ENCODE peak calls at places on chromosomes 5 and 9, in six cellular contexts. One of them, this sample, is unnamed.

GRCh38 chr5:14968796-14969195 is 97.2 kb upstream of the ANKH start:
- DNase-seq in activated naive CD8-positive, alpha-beta T cell treated with anti-CD3 and anti-CD28 coated beads, Interleukin-2, amount 10 ng/mL, durations not matched to agents 7 days and 5 days: no peak
- DNase-seq in endothelial cell: no peak
- DNase-seq in cardiac muscle cell: no peak
- DNase-seq in foreskin fibroblast: no peak
- DNase-seq in NT2/D1: no peak
- DNase-seq in this sample: no peak

GRCh38 chr5:142095651-142096330 is 12.8 kb upstream of the NDFIP1 start:
- DNase-seq in activated naive CD8-positive, alpha-beta T cell treated with anti-CD3 and anti-CD28 coated beads, Interleukin-2, amount 10 ng/mL, durations not matched to agents 7 days and 5 days: peak; percentile 55
- DNase-seq in endothelial cell: no peak
- DNase-seq in cardiac muscle cell: no peak
- DNase-seq in foreskin fibroblast: no peak
- DNase-seq in NT2/D1: no peak
- DNase-seq in this sample: no peak

GRCh38 chr5:141355641-141356040 is 820 bp downstream of the PCDHGA4 start:
- DNase-seq in activated naive CD8-positive, alpha-beta T cell treated with anti-CD3 and anti-CD28 coated beads, Interleukin-2, amount 10 ng/mL, durations not matched to agents 7 days and 5 days: no peak
- DNase-seq in endothelial cell: no peak
- DNase-seq in cardiac muscle cell: no peak
- DNase-seq in foreskin fibroblast: no peak
- DNase-seq in NT2/D1: no peak
- DNase-seq in this sample: no peak

GRCh38 chr5:104431946-104432345 is 869.4 kb upstream of the NUDT12 start:
- DNase-seq in activated naive CD8-positive, alpha-beta T cell treated with anti-CD3 and anti-CD28 coated beads, Interleukin-2, amount 10 ng/mL, durations not matched to agents 7 days and 5 days: no peak
- DNase-seq in endothelial cell: no peak
- DNase-seq in cardiac muscle cell: no peak
- DNase-seq in foreskin fibroblast: no peak
- DNase-seq in NT2/D1: no peak
- DNase-seq in this sample: no peak

GRCh38 chr5:125179617-125180016 is 433.2 kb upstream of the ZNF608 start:
- DNase-seq in activated naive CD8-positive, alpha-beta T cell treated with anti-CD3 and anti-CD28 coated beads, Interleukin-2, amount 10 ng/mL, durations not matched to agents 7 days and 5 days: no peak
- DNase-seq in endothelial cell: no peak
- DNase-seq in cardiac muscle cell: no peak
- DNase-seq in foreskin fibroblast: no peak
- DNase-seq in NT2/D1: no peak
- DNase-seq in this sample: no peak

GRCh38 chr5:58259685-58260152 is 200.2 kb downstream of the PLK2 start:
- DNase-seq in activated naive CD8-positive, alpha-beta T cell treated with anti-CD3 and anti-CD28 coated beads, Interleukin-2, amount 10 ng/mL, durations not matched to agents 7 days and 5 days: no peak
- DNase-seq in endothelial cell: no peak
- DNase-seq in cardiac muscle cell: peak; percentile 64
- DNase-seq in foreskin fibroblast: peak; percentile 71
- DNase-seq in NT2/D1: peak; percentile 16
- DNase-seq in this sample: no peak

GRCh38 chr9:129396365-129396708 is 218.3 kb upstream of the IER5L start:
- DNase-seq in activated naive CD8-positive, alpha-beta T cell treated with anti-CD3 and anti-CD28 coated beads, Interleukin-2, amount 10 ng/mL, durations not matched to agents 7 days and 5 days: no peak
- DNase-seq in endothelial cell: no peak
- DNase-seq in cardiac muscle cell: no peak
- DNase-seq in foreskin fibroblast: no peak
- DNase-seq in NT2/D1: no peak
- DNase-seq in this sample: no peak

GRCh38 chr5:157431544-157432200 is 28.3 kb upstream of the NIPAL4 start:
- DNase-seq in activated naive CD8-positive, alpha-beta T cell treated with anti-CD3 and anti-CD28 coated beads, Interleukin-2, amount 10 ng/mL, durations not matched to agents 7 days and 5 days: no peak
- DNase-seq in endothelial cell: no peak
- DNase-seq in cardiac muscle cell: peak; percentile 73
- DNase-seq in foreskin fibroblast: peak; percentile 45
- DNase-seq in NT2/D1: peak; percentile 13
- DNase-seq in this sample: peak; percentile 63

GRCh38 chr5:35284364-35284763 is 54.1 kb upstream of the PRLR start:
- DNase-seq in activated naive CD8-positive, alpha-beta T cell treated with anti-CD3 and anti-CD28 coated beads, Interleukin-2, amount 10 ng/mL, durations not matched to agents 7 days and 5 days: no peak
- DNase-seq in endothelial cell: no peak
- DNase-seq in cardiac muscle cell: no peak
- DNase-seq in foreskin fibroblast: no peak
- DNase-seq in NT2/D1: no peak
- DNase-seq in this sample: no peak

GRCh38 chr9:18185196-18185595 is 288.8 kb upstream of the ADAMTSL1 start:
- DNase-seq in activated naive CD8-positive, alpha-beta T cell treated with anti-CD3 and anti-CD28 coated beads, Interleukin-2, amount 10 ng/mL, durations not matched to agents 7 days and 5 days: no peak
- DNase-seq in endothelial cell: no peak
- DNase-seq in cardiac muscle cell: no peak
- DNase-seq in foreskin fibroblast: no peak
- DNase-seq in NT2/D1: peak; percentile 36
- DNase-seq in this sample: no peak

GRCh38 chr5:9251379-9251980 is 294.4 kb downstream of the SEMA5A start:
- DNase-seq in activated naive CD8-positive, alpha-beta T cell treated with anti-CD3 and anti-CD28 coated beads, Interleukin-2, amount 10 ng/mL, durations not matched to agents 7 days and 5 days: no peak
- DNase-seq in endothelial cell: no peak
- DNase-seq in cardiac muscle cell: peak; percentile 7
- DNase-seq in foreskin fibroblast: no peak
- DNase-seq in NT2/D1: no peak
- DNase-seq in this sample: no peak

GRCh38 chr5:135426102-135427082 is 20.8 kb downstream of the DCANP1 start:
- DNase-seq in activated naive CD8-positive, alpha-beta T cell treated with anti-CD3 and anti-CD28 coated beads, Interleukin-2, amount 10 ng/mL, durations not matched to agents 7 days and 5 days: no peak
- DNase-seq in endothelial cell: peak; percentile 44
- DNase-seq in cardiac muscle cell: peak; percentile 65
- DNase-seq in foreskin fibroblast: no peak
- DNase-seq in NT2/D1: peak; percentile 28
- DNase-seq in this sample: peak; percentile 62

GRCh38 chr9:92607088-92607487 is 62.8 kb downstream of the IPPK start:
- DNase-seq in activated naive CD8-positive, alpha-beta T cell treated with anti-CD3 and anti-CD28 coated beads, Interleukin-2, amount 10 ng/mL, durations not matched to agents 7 days and 5 days: no peak
- DNase-seq in endothelial cell: no peak
- DNase-seq in cardiac muscle cell: peak; percentile 65
- DNase-seq in foreskin fibroblast: no peak
- DNase-seq in NT2/D1: no peak
- DNase-seq in this sample: no peak

GRCh38 chr5:74433255-74434123 is 207.0 kb downstream of the ENC1 start:
- DNase-seq in activated naive CD8-positive, alpha-beta T cell treated with anti-CD3 and anti-CD28 coated beads, Interleukin-2, amount 10 ng/mL, durations not matched to agents 7 days and 5 days: no peak
- DNase-seq in endothelial cell: peak; percentile 26
- DNase-seq in cardiac muscle cell: peak; percentile 88
- DNase-seq in foreskin fibroblast: no peak
- DNase-seq in NT2/D1: no peak
- DNase-seq in this sample: peak; percentile 91